ENCODE peak calls at places on chromosome 19, in nine cellular contexts. C is IMR-90, K is HL-60, H is Calu3, N is psoas muscle, T is cardiac muscle cell, G is H9, J is GM20000, U is ovary. A is an unnamed sample.

GRCh38 chr19:49160450-49161189 is 3.0 kb downstream of the TRPM4 start:
- DNase-seq in C (no peak), G (no peak), T (no peak), U (no peak), K (no peak), J (no peak), H (no peak), N (no peak), A (no peak)

GRCh38 chr19:49591731-49592485 is 926 bp downstream of the PRR12 start:
- DNase-seq in K (peak), U (peak), G (peak), J (peak), N (peak), H (peak), C (peak), T (peak), A (peak)

GRCh38 chr19:6249296-6249695 is 30.5 kb downstream of the MLLT1 start:
- DNase-seq in K (no peak), H (no peak), G (no peak), C (peak), N (no peak), J (no peak), T (peak), U (no peak), A (no peak)

GRCh38 chr19:6059396-6059947 is 50.8 kb downstream of the RFX2 start:
- DNase-seq in C (no peak), N (no peak), T (no peak), G (no peak), H (no peak), U (no peak), K (no peak), J (no peak), A (no peak)

GRCh38 chr19:44367024-44367423 is 10.5 kb upstream of the ZNF112 start:
- DNase-seq in H (no peak), C (no peak), T (peak), G (peak), K (no peak), N (no peak), U (no peak), J (no peak), A (no peak)

GRCh38 chr19:32599258-32599657 is 18.3 kb downstream of the PDCD5 start:
- DNase-seq in N (no peak), K (no peak), T (no peak), G (no peak), H (no peak), C (no peak), U (no peak), J (no peak), A (no peak)

GRCh38 chr19:35216833-35217707 is 11.5 kb downstream of the FAM187B start:
- DNase-seq in N (no peak), T (no peak), J (peak), K (peak), G (peak), U (no peak), H (peak), C (no peak), A (no peak)

GRCh38 chr19:35408284-35409171 is 37.7 kb downstream of the GPR42 start:
- DNase-seq in U (no peak), G (no peak), C (no peak), K (no peak), H (no peak), J (peak), T (no peak), N (no peak), A (no peak)

GRCh38 chr19:5804516-5805464 is at the start of gene NRTN:
- DNase-seq in T (no peak), G (peak), J (peak), H (peak), N (no peak), K (no peak), U (no peak), C (no peak), A (no peak)

GRCh38 chr19:29001006-29001921 is 211.7 kb downstream of the UQCRFS1 start:
- DNase-seq in H (no peak), G (no peak), T (peak), K (peak), J (no peak), U (peak), C (no peak), N (no peak), A (no peak)

GRCh38 chr19:14603990-14604387 is 21.1 kb downstream of the CLEC17A start:
- DNase-seq in U (no peak), H (no peak), J (peak), G (no peak), C (no peak), N (no peak), T (no peak), K (no peak), A (no peak)

GRCh38 chr19:2320057-2320456 is 8.3 kb downstream of the LSM7 start:
- DNase-seq in U (no peak), N (no peak), T (no peak), J (no peak), K (no peak), C (no peak), G (no peak), H (no peak), A (no peak)

GRCh38 chr19:45090034-45090433 is 2.9 kb upstream of the PPP1R37 start:
- DNase-seq in U (no peak), N (no peak), C (no peak), T (no peak), H (no peak), J (no peak), G (peak), K (no peak), A (no peak)

GRCh38 chr19:41638624-41639023 is 11.8 kb upstream of the CEACAM4 start:
- DNase-seq in T (no peak), N (no peak), H (no peak), K (peak), J (no peak), C (no peak), G (peak), U (no peak), A (no peak)

GRCh38 chr19:2813235-2814160 is 6.2 kb upstream of the ZNF554 start:
- DNase-seq in T (no peak), U (no peak), H (no peak), K (no peak), C (no peak), N (no peak), G (no peak), J (peak), A (no peak)

GRCh38 chr19:3899531-3900294 is 19.2 kb downstream of the ATCAY start:
- DNase-seq in K (no peak), G (no peak), N (no peak), H (no peak), T (no peak), C (no peak), U (no peak), J (no peak), A (no peak)

GRCh38 chr19:38634757-38635482 is 12.5 kb upstream of the ACTN4 start:
- DNase-seq in G (peak), K (peak), H (peak), U (peak), T (peak), J (peak), N (peak), C (peak), A (peak)

GRCh38 chr19:29524912-29525870 is 603 bp upstream of the VSTM2B start:
- DNase-seq in H (no peak), N (no peak), J (peak), C (no peak), T (no peak), G (peak), U (no peak), K (no peak), A (peak)

GRCh38 chr19:50358483-50359431 is 6.7 kb downstream of the NAPSA start:
- DNase-seq in J (peak), T (peak), U (peak), N (peak), G (no peak), H (no peak), K (no peak), C (peak), A (no peak)

GRCh38 chr19:29542327-29542726 is 16.5 kb downstream of the VSTM2B start:
- DNase-seq in U (no peak), H (no peak), K (no peak), N (no peak), T (no peak), C (no peak), G (no peak), J (no peak), A (no peak)

GRCh38 chr19:17406039-17406886 is 833 bp upstream of the BST2 start:
- DNase-seq in T (peak), J (no peak), H (no peak), G (peak), N (no peak), C (no peak), K (peak), U (no peak), A (no peak)

GRCh38 chr19:1216756-1217155 is 11.2 kb downstream of the STK11 start:
- DNase-seq in T (no peak), J (no peak), C (no peak), N (no peak), U (no peak), K (no peak), H (no peak), G (no peak), A (no peak)

GRCh38 chr19:33778089-33778791 is 18.4 kb upstream of the KCTD15 start:
- DNase-seq in C (peak), N (peak), U (peak), K (peak), G (peak), H (peak), T (peak), J (peak), A (peak)

GRCh38 chr19:34482380-34483250 is 1.1 kb downstream of the WTIP start:
- DNase-seq in J (no peak), G (no peak), K (no peak), U (no peak), T (peak), H (peak), C (peak), N (no peak), A (peak)

GRCh38 chr19:46614114-46614701 is 10.7 kb downstream of the PTGIR start:
- DNase-seq in G (peak), K (peak), J (peak), C (peak), N (peak), H (peak), U (peak), T (peak), A (peak)

GRCh38 chr19:20162821-20163220 is 4.2 kb upstream of the ZNF486 start:
- DNase-seq in K (peak), J (no peak), H (no peak), U (no peak), T (no peak), N (no peak), G (no peak), C (no peak), A (peak)

GRCh38 chr19:48815870-48816501 is 5.2 kb upstream of the BCAT2 start:
- DNase-seq in C (peak), T (no peak), K (no peak), N (no peak), U (no peak), H (peak), J (peak), G (no peak), A (no peak)

GRCh38 chr19:12791345-12792047 is at the start of gene JUNB:
- DNase-seq in J (peak), T (peak), U (peak), C (peak), N (peak), H (peak), K (peak), G (peak), A (peak)

GRCh38 chr19:12789098-12789903 is 2.0 kb upstream of the JUNB start:
- DNase-seq in N (no peak), J (no peak), T (no peak), C (peak), G (no peak), U (no peak), K (no peak), H (no peak), A (no peak)

GRCh38 chr19:12788682-12789097 is 2.6 kb upstream of the JUNB start:
- DNase-seq in C (peak), J (peak), T (peak), U (peak), G (peak), N (peak), H (peak), K (peak), A (no peak)

GRCh38 chr19:12790628-12791344 is 500 bp upstream of the JUNB start:
- DNase-seq in C (no peak), G (no peak), J (no peak), T (peak), U (peak), H (no peak), K (no peak), N (peak), A (no peak)

GRCh38 chr19:12789904-12790619 is 1.2 kb upstream of the JUNB start:
- DNase-seq in G (peak), J (peak), C (peak), H (peak), T (peak), U (peak), N (peak), K (peak), A (peak)
- TF ChIP-seq CTCF in G (no peak), J (no peak), C (no peak), H (no peak), T (no peak), U (no peak), N (no peak), K (no peak), A (no peak)

GRCh38 chr19:39738809-39739208 is 980 bp upstream of the CLC start:
- DNase-seq in G (no peak), C (no peak), N (no peak), K (peak), T (no peak), H (no peak), J (no peak), U (no peak), A (no peak)
- TF ChIP-seq CTCF in G (no peak), C (no peak), N (no peak), K (no peak), T (no peak), H (no peak), J (no peak), U (no peak), A (no peak)

DNA sequence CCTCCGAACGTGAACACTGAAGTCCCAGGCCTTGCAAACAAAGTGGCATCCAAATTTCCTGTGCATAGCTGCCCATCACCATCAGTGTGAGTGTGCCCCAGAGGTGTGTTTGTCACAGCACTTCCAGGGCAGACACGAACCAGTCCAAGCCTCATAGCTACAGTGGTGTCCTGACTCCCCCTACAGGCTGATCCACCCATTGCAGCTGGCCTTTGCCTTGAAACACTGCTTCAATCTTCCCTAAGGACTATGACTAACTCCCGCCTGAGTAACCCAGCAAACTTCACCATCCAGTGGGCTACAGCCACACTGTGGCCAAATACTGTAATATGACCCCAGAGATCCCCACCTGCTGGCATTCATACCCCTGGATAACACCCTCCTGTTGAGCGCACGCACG is 3.9 kb downstream of the ZNF266 start:
- DNase-seq in T (peak), J (no peak), K (no peak), H (no peak), C (peak), G (peak), N (no peak), U (no peak), A (peak)
- TF ChIP-seq CTCF in T (peak), J (no peak), K (no peak), H (no peak), C (peak), G (peak), N (peak), U (no peak), A (peak)

GRCh38 chr19:13036366-13036976 is 41.2 kb downstream of the NFIX start:
- DNase-seq in T (peak), C (peak), H (peak), N (peak), G (no peak), U (no peak), K (no peak), J (no peak), A (no peak)
- TF ChIP-seq CTCF in T (no peak), C (no peak), H (no peak), N (peak), G (no peak), U (no peak), K (no peak), J (no peak), A (no peak)

A was measured in endothelial cell.